ENCODE peak calls at places on chromosomes 16 and 17, in four cellular contexts. One of them, this sample, is unnamed.

GRCh38 chr17:13967416-13967815 is 101.9 kb upstream of the COX10 start:
- DNase-seq in body of pancreas: no peak
- DNase-seq in upper lobe of right lung: no peak
- DNase-seq in dorsolateral prefrontal cortex: no peak
- DNase-seq in this sample: no peak

GRCh38 chr16:68425498-68426354 is 22.6 kb downstream of the SMPD3 start:
- DNase-seq in body of pancreas: no peak
- DNase-seq in upper lobe of right lung: no peak
- DNase-seq in dorsolateral prefrontal cortex: no peak
- DNase-seq in this sample: no peak

GRCh38 chr16:77584205-77584859 is 138.0 kb upstream of the NUDT7 start:
- DNase-seq in body of pancreas: peak
- DNase-seq in upper lobe of right lung: no peak
- DNase-seq in dorsolateral prefrontal cortex: peak
- DNase-seq in this sample: peak

GRCh38 chr17:36717088-36717487 is 115.7 kb downstream of the MRM1 start:
- DNase-seq in body of pancreas: no peak
- DNase-seq in upper lobe of right lung: no peak
- DNase-seq in dorsolateral prefrontal cortex: no peak
- DNase-seq in this sample: no peak

GRCh38 chr17:3974138-3974687 is 10.0 kb upstream of the ATP2A3 start:
- DNase-seq in body of pancreas: no peak
- DNase-seq in upper lobe of right lung: no peak
- DNase-seq in dorsolateral prefrontal cortex: no peak
- DNase-seq in this sample: no peak

GRCh38 chr17:51144266-51145022 is 8.9 kb upstream of the NME1 start:
- DNase-seq in body of pancreas: no peak
- DNase-seq in upper lobe of right lung: no peak
- DNase-seq in dorsolateral prefrontal cortex: no peak
- DNase-seq in this sample: no peak

GRCh38 chr17:40553694-40554534 is 11.4 kb downstream of the CCR7 start:
- DNase-seq in body of pancreas: peak
- DNase-seq in upper lobe of right lung: peak
- DNase-seq in dorsolateral prefrontal cortex: peak
- DNase-seq in this sample: no peak

GRCh38 chr17:2456475-2456874 is 55.2 kb downstream of the METTL16 start:
- DNase-seq in body of pancreas: no peak
- DNase-seq in upper lobe of right lung: no peak
- DNase-seq in dorsolateral prefrontal cortex: no peak
- DNase-seq in this sample: no peak

GRCh38 chr17:62790554-62790953 is 17.6 kb downstream of the MARCHF10 start:
- DNase-seq in body of pancreas: no peak
- DNase-seq in upper lobe of right lung: no peak
- DNase-seq in dorsolateral prefrontal cortex: no peak
- DNase-seq in this sample: no peak

GRCh38 chr17:81952792-81953228 is 5.8 kb upstream of the MYADML2 start:
- DNase-seq in body of pancreas: no peak
- DNase-seq in upper lobe of right lung: no peak
- DNase-seq in dorsolateral prefrontal cortex: no peak
- DNase-seq in this sample: no peak

GRCh38 chr16:67396159-67396774 is 3.0 kb upstream of the TPPP3 start:
- DNase-seq in body of pancreas: peak
- DNase-seq in upper lobe of right lung: peak
- DNase-seq in dorsolateral prefrontal cortex: no peak
- DNase-seq in this sample: peak

GRCh38 chr17:70270554-70270953 is 101.2 kb downstream of the KCNJ2 start:
- DNase-seq in body of pancreas: no peak
- DNase-seq in upper lobe of right lung: no peak
- DNase-seq in dorsolateral prefrontal cortex: no peak
- DNase-seq in this sample: no peak

GRCh38 chr17:66673668-66674276 is 161.1 kb upstream of the CACNG5 start:
- DNase-seq in body of pancreas: peak
- DNase-seq in upper lobe of right lung: no peak
- DNase-seq in dorsolateral prefrontal cortex: peak
- DNase-seq in this sample: peak

GRCh38 chr16:57801856-57802634 is at the start of gene KIFC3:
- DNase-seq in body of pancreas: peak
- DNase-seq in upper lobe of right lung: peak
- DNase-seq in dorsolateral prefrontal cortex: peak
- DNase-seq in this sample: peak
- TF ChIP-seq CTCF in body of pancreas: no peak
- TF ChIP-seq CTCF in upper lobe of right lung: peak
- TF ChIP-seq CTCF in dorsolateral prefrontal cortex: no peak
- TF ChIP-seq CTCF in this sample: no peak

GRCh38 chr16:69567031-69567680 is 1.4 kb downstream of the NFAT5 start:
- DNase-seq in body of pancreas: peak
- DNase-seq in upper lobe of right lung: no peak
- DNase-seq in dorsolateral prefrontal cortex: no peak
- DNase-seq in this sample: no peak
- TF ChIP-seq CTCF in body of pancreas: peak
- TF ChIP-seq CTCF in upper lobe of right lung: peak
- TF ChIP-seq CTCF in dorsolateral prefrontal cortex: no peak
- TF ChIP-seq CTCF in this sample: no peak

GRCh38 chr17:30334421-30334820 is 564 bp upstream of the TMIGD1 start:
- DNase-seq in body of pancreas: no peak
- DNase-seq in upper lobe of right lung: no peak
- DNase-seq in dorsolateral prefrontal cortex: no peak
- DNase-seq in this sample: no peak

GRCh38 chr17:30333503-30334240 is at the start of gene TMIGD1:
- DNase-seq in body of pancreas: no peak
- DNase-seq in upper lobe of right lung: no peak
- DNase-seq in dorsolateral prefrontal cortex: no peak
- DNase-seq in this sample: no peak

GRCh38 chr17:30340957-30341356 is 7.1 kb upstream of the TMIGD1 start:
- DNase-seq in body of pancreas: no peak
- DNase-seq in upper lobe of right lung: no peak
- DNase-seq in dorsolateral prefrontal cortex: no peak
- DNase-seq in this sample: no peak

GRCh38 chr17:30337393-30337999 is 3.6 kb upstream of the TMIGD1 start:
- DNase-seq in body of pancreas: no peak
- DNase-seq in upper lobe of right lung: no peak
- DNase-seq in dorsolateral prefrontal cortex: no peak
- DNase-seq in this sample: no peak

GRCh38 chr17:30336369-30337171 is 2.7 kb upstream of the TMIGD1 start:
- DNase-seq in body of pancreas: peak
- DNase-seq in upper lobe of right lung: no peak
- DNase-seq in dorsolateral prefrontal cortex: no peak
- DNase-seq in this sample: peak
- TF ChIP-seq CTCF in body of pancreas: peak
- TF ChIP-seq CTCF in upper lobe of right lung: peak
- TF ChIP-seq CTCF in dorsolateral prefrontal cortex: peak
- TF ChIP-seq CTCF in this sample: peak

GRCh38 chr16:51095114-51095872 is 55.8 kb downstream of the SALL1 start:
- DNase-seq in body of pancreas: no peak
- DNase-seq in upper lobe of right lung: no peak
- DNase-seq in dorsolateral prefrontal cortex: no peak
- DNase-seq in this sample: no peak
- TF ChIP-seq CTCF in body of pancreas: no peak
- TF ChIP-seq CTCF in upper lobe of right lung: no peak
- TF ChIP-seq CTCF in dorsolateral prefrontal cortex: no peak
- TF ChIP-seq CTCF in this sample: no peak

GRCh38 chr16:69481901-69482341 is 57.5 kb downstream of the CYB5B start:
- DNase-seq in body of pancreas: peak
- DNase-seq in upper lobe of right lung: peak
- DNase-seq in dorsolateral prefrontal cortex: peak
- DNase-seq in this sample: no peak
- TF ChIP-seq CTCF in body of pancreas: no peak
- TF ChIP-seq CTCF in upper lobe of right lung: peak
- TF ChIP-seq CTCF in dorsolateral prefrontal cortex: peak
- TF ChIP-seq CTCF in this sample: no peak

DNA sequence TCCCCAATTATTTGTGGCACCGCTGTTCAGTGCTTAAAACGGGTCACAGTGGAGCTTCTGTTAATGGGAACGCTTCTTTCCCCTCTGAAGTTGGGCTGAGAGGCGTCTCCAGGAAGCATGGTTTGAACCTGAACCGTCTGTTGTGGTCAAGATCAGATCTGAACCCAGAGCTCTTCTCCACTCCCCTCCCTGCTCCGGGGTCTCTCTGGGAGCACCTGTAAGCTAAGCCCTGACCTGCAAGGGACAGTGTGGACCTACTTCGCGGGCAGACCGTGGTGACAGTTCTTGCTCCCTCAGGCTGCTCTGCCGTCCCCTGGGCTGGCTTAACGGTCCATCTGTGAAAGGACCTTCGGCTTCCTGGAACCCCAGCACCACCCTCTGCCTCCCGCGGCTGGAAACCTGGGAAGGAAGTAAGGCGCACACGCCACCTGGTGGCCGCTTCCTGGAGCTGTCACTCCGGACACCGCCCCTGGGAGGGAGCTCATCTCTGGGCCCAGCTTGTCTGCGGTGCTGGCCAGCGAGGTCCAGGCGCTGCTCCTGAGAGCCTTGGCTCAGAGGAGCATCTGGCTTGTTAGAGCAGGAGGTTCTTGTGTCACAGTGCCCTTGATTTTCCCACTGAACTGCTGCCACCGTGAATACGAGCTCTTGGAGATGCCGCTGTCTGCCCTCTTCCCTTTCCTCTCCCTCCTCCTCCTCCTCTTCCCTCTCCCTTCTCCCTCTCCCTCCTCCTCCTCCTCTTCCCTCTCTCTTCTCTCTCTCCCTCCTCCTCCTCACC is 518.5 kb upstream of the EEF2KMT start:
- DNase-seq in body of pancreas: peak
- DNase-seq in upper lobe of right lung: peak
- DNase-seq in dorsolateral prefrontal cortex: peak
- DNase-seq in this sample: peak
- TF ChIP-seq CTCF in body of pancreas: peak
- TF ChIP-seq CTCF in upper lobe of right lung: peak
- TF ChIP-seq CTCF in dorsolateral prefrontal cortex: peak
- TF ChIP-seq CTCF in this sample: peak

DNA sequence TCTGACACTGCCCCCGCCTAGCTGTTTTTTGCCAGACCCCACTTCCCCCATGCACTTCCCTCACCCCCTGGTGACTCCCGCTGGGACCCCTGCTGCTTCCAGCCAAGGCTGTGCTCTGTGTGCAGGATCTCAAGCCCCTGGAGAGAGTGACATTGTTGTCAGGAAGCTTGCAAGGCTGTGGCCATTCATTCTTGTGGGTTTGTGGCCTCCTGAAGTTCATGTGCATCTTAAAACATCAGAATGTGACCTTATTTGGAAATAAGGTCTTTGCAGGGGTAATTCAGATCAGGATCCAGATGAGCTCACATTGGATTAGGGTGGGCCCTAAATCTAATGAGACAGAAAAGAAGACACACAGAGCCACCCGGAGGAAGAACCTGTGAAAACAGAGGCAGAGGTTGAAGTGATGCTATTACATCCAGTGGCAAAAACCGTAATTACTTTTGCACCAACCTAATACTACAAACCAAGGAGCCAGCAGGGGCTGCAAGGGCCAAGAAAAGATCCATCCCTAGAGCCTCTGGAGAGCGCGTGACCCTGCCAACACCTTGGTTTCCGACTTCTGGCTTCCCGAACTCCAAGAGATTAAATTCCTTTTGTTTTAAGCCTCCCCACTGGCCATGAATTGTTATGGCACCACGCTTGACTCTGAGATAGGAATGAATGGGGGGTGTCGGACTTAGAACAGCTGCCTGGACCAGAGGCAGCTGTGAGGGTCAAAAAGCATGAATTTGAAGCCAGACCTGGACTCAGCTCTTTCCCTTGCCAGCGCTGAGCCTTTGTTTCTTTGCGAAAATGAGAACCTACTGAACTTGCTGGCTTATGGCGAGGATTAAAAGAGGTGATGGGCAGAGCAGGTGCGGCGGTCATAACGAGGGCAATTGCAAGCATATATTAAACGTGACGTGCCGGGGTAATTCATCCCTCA is 75.5 kb downstream of the BMERB1 start:
- DNase-seq in body of pancreas: no peak
- DNase-seq in upper lobe of right lung: no peak
- DNase-seq in dorsolateral prefrontal cortex: no peak
- DNase-seq in this sample: no peak
- TF ChIP-seq CTCF in body of pancreas: no peak
- TF ChIP-seq CTCF in upper lobe of right lung: no peak
- TF ChIP-seq CTCF in dorsolateral prefrontal cortex: no peak
- TF ChIP-seq CTCF in this sample: no peak

GRCh38 chr16:87347932-87348615 is 30.9 kb upstream of the C16orf95 start:
- DNase-seq in body of pancreas: no peak
- DNase-seq in upper lobe of right lung: no peak
- DNase-seq in dorsolateral prefrontal cortex: no peak
- DNase-seq in this sample: no peak
- TF ChIP-seq CTCF in body of pancreas: no peak
- TF ChIP-seq CTCF in upper lobe of right lung: no peak
- TF ChIP-seq CTCF in dorsolateral prefrontal cortex: no peak
- TF ChIP-seq CTCF in this sample: no peak

GRCh38 chr17:76207670-76208069 is 32.6 kb downstream of the RNF157 start:
- DNase-seq in body of pancreas: no peak
- DNase-seq in upper lobe of right lung: no peak
- DNase-seq in dorsolateral prefrontal cortex: no peak
- DNase-seq in this sample: no peak

GRCh38 chr17:76202516-76202915 is 37.8 kb downstream of the RNF157 start:
- DNase-seq in body of pancreas: no peak
- DNase-seq in upper lobe of right lung: no peak
- DNase-seq in dorsolateral prefrontal cortex: no peak
- DNase-seq in this sample: no peak

GRCh38 chr17:76208120-76208519 is 32.2 kb downstream of the RNF157 start:
- DNase-seq in body of pancreas: no peak
- DNase-seq in upper lobe of right lung: no peak
- DNase-seq in dorsolateral prefrontal cortex: no peak
- DNase-seq in this sample: no peak

GRCh38 chr17:76204277-76204676 is 36.0 kb downstream of the RNF157 start:
- DNase-seq in body of pancreas: no peak
- DNase-seq in upper lobe of right lung: no peak
- DNase-seq in dorsolateral prefrontal cortex: no peak
- DNase-seq in this sample: no peak

DNA sequence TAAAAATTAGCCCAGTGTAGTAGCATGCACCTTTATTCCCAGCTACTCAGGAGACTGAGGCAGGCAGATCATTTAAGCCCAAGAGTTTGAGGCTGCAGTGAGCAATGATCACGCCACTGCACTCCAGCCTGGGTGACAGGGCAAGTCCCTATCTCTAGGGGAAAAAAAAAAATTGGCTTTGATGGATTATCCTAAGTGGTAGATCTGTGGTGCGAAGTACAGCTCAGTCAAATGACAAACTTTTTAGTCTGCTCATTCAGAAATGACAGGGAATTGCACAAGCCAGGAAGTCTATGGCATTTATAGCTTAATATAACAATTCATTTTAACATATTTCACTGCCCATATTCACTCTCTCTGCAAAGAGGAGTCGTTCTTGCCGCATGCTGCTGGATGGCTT is 33.0 kb downstream of the RNF157 start:
- DNase-seq in body of pancreas: no peak
- DNase-seq in upper lobe of right lung: no peak
- DNase-seq in dorsolateral prefrontal cortex: no peak
- DNase-seq in this sample: no peak
- TF ChIP-seq CTCF in body of pancreas: no peak
- TF ChIP-seq CTCF in upper lobe of right lung: no peak
- TF ChIP-seq CTCF in dorsolateral prefrontal cortex: no peak
- TF ChIP-seq CTCF in this sample: no peak

GRCh38 chr17:309361-309888 is 43.2 kb downstream of the RPH3AL start:
- DNase-seq in body of pancreas: no peak
- DNase-seq in upper lobe of right lung: peak
- DNase-seq in dorsolateral prefrontal cortex: no peak
- DNase-seq in this sample: peak
- TF ChIP-seq CTCF in body of pancreas: no peak
- TF ChIP-seq CTCF in upper lobe of right lung: peak
- TF ChIP-seq CTCF in dorsolateral prefrontal cortex: peak
- TF ChIP-seq CTCF in this sample: peak

This sample was measured in glutamatergic neuron.